ENCODE peak calls at places on chromosomes 6 and 20, in nine cellular contexts. O is GM06990, K is cardiac muscle cell, H is spleen, X is tibial nerve, U is esophagus muscularis mucosa, W is Calu3, A is endothelial cell, Z is dorsolateral prefrontal cortex. R is an unnamed sample.

GRCh38 chr6:87875781-87876180 is 171.9 kb upstream of the SPACA1 start:
- DNase-seq in O (no peak), K (no peak), H (no peak), X (no peak), U (no peak), W (no peak), A (no peak), Z (no peak), R (no peak)

GRCh38 chr20:57391439-57392129 is 388 bp downstream of the RBM38 start:
- DNase-seq in O (no peak), K (peak; percentile 15), H (peak; percentile 92), X (no peak), U (no peak), W (peak; percentile 19), A (no peak), Z (no peak), R (peak; percentile 45)

GRCh38 chr6:35311390-35312075 is 13.9 kb downstream of the DEF6 start:
- DNase-seq in O (no peak), K (no peak), H (peak; percentile 92), X (no peak), U (peak; percentile 84), W (no peak), A (no peak), Z (no peak), R (peak; percentile 57)

GRCh38 chr6:40286027-40286426 is 301.1 kb downstream of the LRFN2 start:
- DNase-seq in O (no peak), K (no peak), H (no peak), X (no peak), U (no peak), W (no peak), A (no peak), Z (no peak), R (no peak)

GRCh38 chr20:49185071-49185757 is 2.9 kb downstream of the STAU1 start:
- DNase-seq in O (no peak), K (no peak), H (no peak), X (no peak), U (no peak), W (no peak), A (no peak), Z (no peak), R (no peak)

GRCh38 chr20:54193817-54194216 is 14.1 kb upstream of the PFDN4 start:
- DNase-seq in O (no peak), K (no peak), H (no peak), X (no peak), U (peak; percentile 26), W (no peak), A (no peak), Z (no peak), R (no peak)

GRCh38 chr6:18362058-18362561 is 25.0 kb upstream of the RNF144B start:
- DNase-seq in O (no peak), K (peak; percentile 9), H (no peak), X (no peak), U (peak; percentile 57), W (no peak), A (no peak), Z (no peak), R (no peak)

GRCh38 chr6:23316131-23316530 is 746.8 kb downstream of the HDGFL1 start:
- DNase-seq in O (no peak), K (peak; percentile 16), H (no peak), X (no peak), U (no peak), W (no peak), A (no peak), Z (no peak), R (no peak)

GRCh38 chr6:14440215-14440890 is 322.8 kb downstream of the CD83 start:
- DNase-seq in O (no peak), K (no peak), H (no peak), X (no peak), U (no peak), W (no peak), A (no peak), Z (no peak), R (no peak)

GRCh38 chr6:143215363-143215762 is 154.7 kb downstream of the AIG1 start:
- DNase-seq in O (no peak), K (no peak), H (no peak), X (no peak), U (no peak), W (no peak), A (no peak), Z (no peak), R (no peak)

GRCh38 chr20:63895886-63896135 is 885 bp downstream of the DNAJC5 start:
- DNase-seq in O (no peak), K (peak; percentile 27), H (no peak), X (no peak), U (no peak), W (no peak), A (no peak), Z (no peak), R (no peak)

GRCh38 chr6:111692327-111693164 is 86.9 kb upstream of the TRAF3IP2 start:
- DNase-seq in O (no peak), K (no peak), H (no peak), X (no peak), U (no peak), W (peak; percentile 49), A (no peak), Z (peak; percentile 91), R (no peak)

GRCh38 chr6:154267508-154268106 is 89.0 kb downstream of the IPCEF1 start:
- DNase-seq in O (no peak), K (no peak), H (no peak), X (no peak), U (no peak), W (no peak), A (no peak), Z (no peak), R (no peak)

GRCh38 chr6:35445691-35446090 is 6.4 kb upstream of the FANCE start:
- DNase-seq in O (no peak), K (peak; percentile 41), H (no peak), X (no peak), U (no peak), W (no peak), A (no peak), Z (no peak), R (no peak)

GRCh38 chr6:139336488-139336887 is 38.0 kb downstream of the CITED2 start:
- DNase-seq in O (no peak), K (peak; percentile 74), H (no peak), X (no peak), U (no peak), W (peak; percentile 11), A (no peak), Z (peak; percentile 54), R (no peak)

DNA sequence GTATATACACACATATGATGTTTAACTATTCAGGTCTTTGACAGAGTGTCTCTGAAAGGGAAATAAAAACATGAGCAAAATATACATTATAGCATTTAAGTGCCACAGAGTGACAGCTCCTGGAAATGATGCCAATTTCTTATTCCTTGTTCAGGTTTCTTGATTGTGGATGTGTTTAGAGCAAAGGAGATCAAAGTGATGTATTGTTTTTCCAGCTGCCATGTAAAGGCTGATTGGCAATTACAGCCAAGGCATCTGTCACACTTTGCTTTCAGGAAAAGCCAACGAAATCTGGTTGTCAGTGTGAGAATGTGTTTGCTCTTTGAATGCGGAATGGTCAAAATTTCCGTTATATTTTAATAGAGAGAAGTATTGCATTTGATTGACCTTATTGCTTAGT is 347.8 kb upstream of the FLRT3 start:
- DNase-seq in O (no peak), K (no peak), H (no peak), X (no peak), U (no peak), W (no peak), A (no peak), Z (no peak), R (no peak)
- TF ChIP-seq CTCF in O (no peak), K (no peak), H (no peak), X (no peak), U (no peak), W (no peak), A (no peak), Z (no peak), R (no peak)

GRCh38 chr6:68473433-68474210 is 161.5 kb upstream of the ADGRB3 start:
- DNase-seq in O (no peak), K (no peak), H (no peak), X (no peak), U (no peak), W (no peak), A (no peak), Z (no peak), R (no peak)

GRCh38 chr6:68468244-68468884 is 166.7 kb upstream of the ADGRB3 start:
- DNase-seq in O (no peak), K (peak; percentile 0), H (no peak), X (no peak), U (no peak), W (no peak), A (peak; percentile 32), Z (no peak), R (no peak)
- TF ChIP-seq CTCF in O (peak; percentile 21), K (no peak), H (no peak), X (no peak), U (no peak), W (no peak), A (peak; percentile 45), Z (no peak), R (no peak)

GRCh38 chr6:112881828-112882227 is 534.7 kb downstream of the RFPL4B start:
- DNase-seq in O (no peak), K (no peak), H (no peak), X (no peak), U (no peak), W (no peak), A (no peak), Z (no peak), R (no peak)

GRCh38 chr6:112881027-112881426 is 533.9 kb downstream of the RFPL4B start:
- DNase-seq in O (no peak), K (peak; percentile 50), H (no peak), X (no peak), U (no peak), W (no peak), A (no peak), Z (no peak), R (no peak)

GRCh38 chr6:112882381-112882780 is 535.3 kb downstream of the RFPL4B start:
- DNase-seq in O (no peak), K (no peak), H (no peak), X (no peak), U (no peak), W (no peak), A (no peak), Z (no peak), R (no peak)

GRCh38 chr6:112877134-112878100 is 530.3 kb downstream of the RFPL4B start:
- DNase-seq in O (no peak), K (peak; percentile 93), H (no peak), X (no peak), U (no peak), W (no peak), A (no peak), Z (no peak), R (no peak)

GRCh38 chr6:112879920-112880413 is 532.8 kb downstream of the RFPL4B start:
- DNase-seq in O (peak; percentile 3), K (peak; percentile 39), H (peak; percentile 77), X (no peak), U (no peak), W (peak; percentile 78), A (no peak), Z (peak; percentile 41), R (no peak)
- TF ChIP-seq CTCF in O (peak; percentile 29), K (peak; percentile 5), H (no peak), X (no peak), U (no peak), W (peak; percentile 23), A (no peak), Z (no peak), R (no peak)

DNA sequence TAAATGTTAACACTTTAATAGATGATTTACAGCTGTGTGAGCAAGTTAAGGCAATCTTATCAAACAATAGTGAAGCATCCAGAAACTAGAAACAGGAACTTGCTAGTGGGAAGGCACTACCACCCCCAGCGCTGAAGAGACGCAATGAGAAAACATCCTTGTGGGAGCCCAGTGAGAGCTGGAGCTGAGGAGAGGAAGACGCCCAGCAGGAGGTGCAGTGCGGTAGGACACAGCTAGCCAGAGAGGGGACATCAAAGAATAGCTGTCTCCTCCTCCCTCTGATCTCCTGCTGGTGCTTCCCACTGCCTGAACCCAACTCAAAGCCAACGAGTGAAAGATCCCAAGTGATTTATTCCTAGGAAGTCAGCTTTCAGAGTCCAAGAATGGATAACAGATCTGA is 140.3 kb downstream of the COL12A1 start:
- DNase-seq in O (no peak), K (peak; percentile 78), H (no peak), X (no peak), U (no peak), W (no peak), A (no peak), Z (no peak), R (no peak)
- TF ChIP-seq CTCF in O (no peak), K (peak; percentile 49), H (no peak), X (no peak), U (no peak), W (no peak), A (no peak), Z (no peak), R (no peak)